ENCODE peak calls at places on chromosomes 6 and 20, in eight cellular contexts. N is activated naive CD8-positive, alpha-beta T cell treated with anti-CD3 and anti-CD28 coated beads for 36 hours; P is NCI-H2081; D is T-helper 2 cell; J is small intestine; Q is GM03348; Y is A549; B is omental fat pad. R is an unnamed sample.

GRCh38 chr6:12246900-12247299 is 43.3 kb upstream of the EDN1 start:
- DNase-seq in N (no peak), Y (no peak), J (no peak), P (no peak), D (no peak), B (no peak), Q (no peak), R (no peak)

GRCh38 chr6:156774872-156775405 is 2.2 kb upstream of the ARID1B start:
- DNase-seq in J (peak), D (no peak), Q (peak), B (no peak), Y (no peak), P (no peak), N (no peak), R (no peak)

GRCh38 chr6:127859956-127860355 is 40.9 kb downstream of the THEMIS start:
- DNase-seq in N (no peak), Q (no peak), D (no peak), P (no peak), B (no peak), Y (no peak), J (no peak), R (no peak)

GRCh38 chr6:130907687-130908086 is 80.5 kb downstream of the SMLR1 start:
- DNase-seq in B (no peak), N (no peak), Y (no peak), J (peak), D (no peak), Q (no peak), P (no peak), R (no peak)

GRCh38 chr6:49639177-49639817 is 2.7 kb upstream of the RHAG start:
- DNase-seq in Q (no peak), P (no peak), D (no peak), B (no peak), J (no peak), Y (no peak), N (no peak), R (no peak)

GRCh38 chr6:21808045-21808470 is 214.5 kb downstream of the SOX4 start:
- DNase-seq in B (no peak), Q (peak), D (no peak), J (no peak), Y (no peak), P (no peak), N (no peak), R (no peak)

GRCh38 chr20:58722379-58722778 is 29.8 kb downstream of the NPEPL1 start:
- DNase-seq in Y (no peak), N (no peak), Q (peak), P (no peak), D (no peak), J (no peak), B (no peak), R (no peak)

GRCh38 chr20:15257471-15257870 is 920.1 kb upstream of the FLRT3 start:
- DNase-seq in J (no peak), B (no peak), Q (no peak), N (no peak), D (no peak), Y (no peak), P (no peak), R (no peak)

GRCh38 chr20:61128701-61129655 is 123.1 kb upstream of the CDH4 start:
- DNase-seq in Y (no peak), N (no peak), J (no peak), B (no peak), Q (no peak), D (no peak), P (no peak), R (no peak)

GRCh38 chr6:45651301-45651700 is 273.6 kb upstream of the SUPT3H start:
- DNase-seq in N (no peak), J (no peak), Y (no peak), P (no peak), B (no peak), D (no peak), Q (no peak), R (no peak)

GRCh38 chr6:137045221-137045789 is 540 bp upstream of the IL20RA start:
- DNase-seq in P (no peak), D (no peak), N (no peak), Q (no peak), B (no peak), Y (no peak), J (no peak), R (no peak)

GRCh38 chr6:39901670-39902069 is 32.6 kb downstream of the MOCS1 start:
- DNase-seq in P (no peak), Y (no peak), J (no peak), N (no peak), D (no peak), B (no peak), Q (no peak), R (no peak)

GRCh38 chr6:27871919-27872633 is 40.1 kb downstream of the OR2B2 start:
- DNase-seq in Y (peak), Q (peak), P (no peak), J (peak), D (peak), N (peak), B (no peak), R (peak)

GRCh38 chr6:55040102-55040848 is 134.0 kb upstream of the HCRTR2 start:
- DNase-seq in N (no peak), Y (no peak), P (no peak), Q (peak), J (no peak), D (no peak), B (no peak), R (no peak)

GRCh38 chr6:30798501-30798900 is 54.2 kb upstream of the IER3 start:
- DNase-seq in N (no peak), J (no peak), B (no peak), Y (no peak), P (no peak), D (no peak), Q (no peak), R (no peak)

GRCh38 chr6:139323511-139324445 is 32.0 kb upstream of the TXLNB start:
- DNase-seq in B (peak), N (peak), Q (no peak), P (no peak), J (peak), D (peak), Y (no peak), R (no peak)

GRCh38 chr6:25302677-25303128 is 23.5 kb downstream of the CARMIL1 start:
- DNase-seq in N (no peak), Q (peak), J (peak), B (no peak), Y (peak), P (no peak), D (no peak), R (peak)

GRCh38 chr6:5638666-5639065 is 368.1 kb downstream of the NRN1 start:
- DNase-seq in Y (no peak), N (no peak), J (no peak), Q (no peak), B (no peak), D (no peak), P (no peak), R (no peak)

GRCh38 chr20:50885068-50885467 is 46.2 kb downstream of the ADNP start:
- DNase-seq in Y (no peak), D (no peak), J (no peak), Q (no peak), P (no peak), N (no peak), B (no peak), R (no peak)

GRCh38 chr20:63452341-63453028 is 20.0 kb downstream of the KCNQ2 start:
- DNase-seq in Q (no peak), N (no peak), Y (no peak), B (no peak), D (no peak), J (no peak), P (no peak), R (no peak)

GRCh38 chr6:131161987-131162386 is 26.7 kb downstream of the AKAP7 start:
- DNase-seq in D (no peak), Q (no peak), J (no peak), B (no peak), P (no peak), Y (no peak), N (no peak), R (no peak)

GRCh38 chr6:128929869-128930268 is 46.9 kb downstream of the LAMA2 start:
- DNase-seq in J (no peak), Y (no peak), P (no peak), Q (no peak), D (no peak), N (no peak), B (no peak), R (no peak)

GRCh38 chr6:93423542-93423941 is 4.2 kb upstream of the EPHA7 start:
- DNase-seq in Y (no peak), J (peak), D (no peak), N (peak), P (peak), Q (no peak), B (no peak), R (peak)

GRCh38 chr6:37083243-37084138 is 78.0 kb downstream of the FGD2 start:
- DNase-seq in P (no peak), N (no peak), D (no peak), Q (peak), B (peak), Y (no peak), J (peak), R (no peak)

GRCh38 chr6:107668826-107669474 is 155.2 kb downstream of the SCML4 start:
- DNase-seq in Y (no peak), D (no peak), P (no peak), N (peak), Q (no peak), J (no peak), B (no peak), R (no peak)

GRCh38 chr6:31308050-31308844 is 36.4 kb upstream of the HLA-C start:
- DNase-seq in Q (peak), B (no peak), P (no peak), Y (no peak), D (peak), N (peak), J (peak), R (no peak)

GRCh38 chr6:158849899-158850806 is 31.0 kb upstream of the EZR start:
- DNase-seq in Q (peak), Y (peak), J (peak), P (peak), D (peak), B (no peak), N (peak), R (peak)